ENCODE peak calls at places on chromosomes 4 and X, in four cellular contexts. One of them, this sample, is unnamed.

GRCh38 chr4:7338876-7339623 is 95.7 kb downstream of the PSAPL1 start:
- DNase-seq in pancreas: no peak
- DNase-seq in nephron progenitor cell: no peak
- DNase-seq in stimulated activated CD4-positive, alpha-beta T cell treated with anti-CD3 and anti-CD28 coated beads, Interleukin-4, amount 100 ng/mL, for 1 hour: no peak
- DNase-seq in this sample: no peak

GRCh38 chrX:131677655-131678628 is 134.1 kb downstream of the OR13H1 start:
- DNase-seq in pancreas: peak
- DNase-seq in nephron progenitor cell: peak
- DNase-seq in stimulated activated CD4-positive, alpha-beta T cell treated with anti-CD3 and anti-CD28 coated beads, Interleukin-4, amount 100 ng/mL, for 1 hour: peak
- DNase-seq in this sample: peak

GRCh38 chr4:34178476-34178875 is 2065.8 kb downstream of the ARAP2 start:
- DNase-seq in pancreas: no peak
- DNase-seq in nephron progenitor cell: no peak
- DNase-seq in stimulated activated CD4-positive, alpha-beta T cell treated with anti-CD3 and anti-CD28 coated beads, Interleukin-4, amount 100 ng/mL, for 1 hour: no peak
- DNase-seq in this sample: no peak

GRCh38 chrX:314049-314448 is 4.5 kb downstream of the GTPBP6 start:
- DNase-seq in pancreas: no peak
- DNase-seq in nephron progenitor cell: no peak
- DNase-seq in stimulated activated CD4-positive, alpha-beta T cell treated with anti-CD3 and anti-CD28 coated beads, Interleukin-4, amount 100 ng/mL, for 1 hour: no peak
- DNase-seq in this sample: no peak

GRCh38 chrX:13398073-13398823 is 78.4 kb upstream of the ATXN3L start:
- DNase-seq in pancreas: no peak
- DNase-seq in nephron progenitor cell: no peak
- DNase-seq in stimulated activated CD4-positive, alpha-beta T cell treated with anti-CD3 and anti-CD28 coated beads, Interleukin-4, amount 100 ng/mL, for 1 hour: no peak
- DNase-seq in this sample: no peak

GRCh38 chr4:65669008-65669971 is 999 bp downstream of the EPHA5 start:
- DNase-seq in pancreas: no peak
- DNase-seq in nephron progenitor cell: peak
- DNase-seq in stimulated activated CD4-positive, alpha-beta T cell treated with anti-CD3 and anti-CD28 coated beads, Interleukin-4, amount 100 ng/mL, for 1 hour: no peak
- DNase-seq in this sample: no peak

GRCh38 chr4:88616275-88616996 is 24.2 kb downstream of the HERC3 start:
- DNase-seq in pancreas: no peak
- DNase-seq in nephron progenitor cell: no peak
- DNase-seq in stimulated activated CD4-positive, alpha-beta T cell treated with anti-CD3 and anti-CD28 coated beads, Interleukin-4, amount 100 ng/mL, for 1 hour: no peak
- DNase-seq in this sample: no peak

GRCh38 chrX:151722241-151722846 is 6.5 kb downstream of the FATE1 start:
- DNase-seq in pancreas: peak
- DNase-seq in nephron progenitor cell: peak
- DNase-seq in stimulated activated CD4-positive, alpha-beta T cell treated with anti-CD3 and anti-CD28 coated beads, Interleukin-4, amount 100 ng/mL, for 1 hour: no peak
- DNase-seq in this sample: no peak

GRCh38 chr4:48635310-48635709 is 144.8 kb downstream of the FRYL start:
- DNase-seq in pancreas: no peak
- DNase-seq in nephron progenitor cell: no peak
- DNase-seq in stimulated activated CD4-positive, alpha-beta T cell treated with anti-CD3 and anti-CD28 coated beads, Interleukin-4, amount 100 ng/mL, for 1 hour: peak
- DNase-seq in this sample: no peak

GRCh38 chr4:4950891-4951290 is 68.4 kb downstream of the CYTL1 start:
- DNase-seq in pancreas: no peak
- DNase-seq in nephron progenitor cell: no peak
- DNase-seq in stimulated activated CD4-positive, alpha-beta T cell treated with anti-CD3 and anti-CD28 coated beads, Interleukin-4, amount 100 ng/mL, for 1 hour: no peak
- DNase-seq in this sample: no peak

GRCh38 chrX:39819921-39820849 is 277.6 kb downstream of the BCOR start:
- DNase-seq in pancreas: no peak
- DNase-seq in nephron progenitor cell: peak
- DNase-seq in stimulated activated CD4-positive, alpha-beta T cell treated with anti-CD3 and anti-CD28 coated beads, Interleukin-4, amount 100 ng/mL, for 1 hour: peak
- DNase-seq in this sample: no peak

GRCh38 chr4:74624351-74625151 is 169.8 kb downstream of the BTC start:
- DNase-seq in pancreas: no peak
- DNase-seq in nephron progenitor cell: no peak
- DNase-seq in stimulated activated CD4-positive, alpha-beta T cell treated with anti-CD3 and anti-CD28 coated beads, Interleukin-4, amount 100 ng/mL, for 1 hour: no peak
- DNase-seq in this sample: no peak

GRCh38 chr4:153792893-153793227 is 4.0 kb upstream of the SFRP2 start:
- DNase-seq in pancreas: no peak
- DNase-seq in nephron progenitor cell: no peak
- DNase-seq in stimulated activated CD4-positive, alpha-beta T cell treated with anti-CD3 and anti-CD28 coated beads, Interleukin-4, amount 100 ng/mL, for 1 hour: no peak
- DNase-seq in this sample: no peak

GRCh38 chr4:148445071-148445902 is 3.1 kb upstream of the NR3C2 start:
- DNase-seq in pancreas: peak
- DNase-seq in nephron progenitor cell: peak
- DNase-seq in stimulated activated CD4-positive, alpha-beta T cell treated with anti-CD3 and anti-CD28 coated beads, Interleukin-4, amount 100 ng/mL, for 1 hour: peak
- DNase-seq in this sample: peak

GRCh38 chr4:1683371-1683902 is 676 bp downstream of the FAM53A start:
- DNase-seq in pancreas: no peak
- DNase-seq in nephron progenitor cell: no peak
- DNase-seq in stimulated activated CD4-positive, alpha-beta T cell treated with anti-CD3 and anti-CD28 coated beads, Interleukin-4, amount 100 ng/mL, for 1 hour: no peak
- DNase-seq in this sample: peak

GRCh38 chr4:188918787-188919186 is 779.5 kb downstream of the TRIML1 start:
- DNase-seq in pancreas: no peak
- DNase-seq in nephron progenitor cell: no peak
- DNase-seq in stimulated activated CD4-positive, alpha-beta T cell treated with anti-CD3 and anti-CD28 coated beads, Interleukin-4, amount 100 ng/mL, for 1 hour: no peak
- DNase-seq in this sample: no peak

GRCh38 chr4:110449947-110450346 is 26.0 kb upstream of the ENPEP start:
- DNase-seq in pancreas: no peak
- DNase-seq in nephron progenitor cell: no peak
- DNase-seq in stimulated activated CD4-positive, alpha-beta T cell treated with anti-CD3 and anti-CD28 coated beads, Interleukin-4, amount 100 ng/mL, for 1 hour: no peak
- DNase-seq in this sample: no peak

GRCh38 chrX:3326721-3327120 is 19.7 kb downstream of the MXRA5 start:
- DNase-seq in pancreas: no peak
- DNase-seq in nephron progenitor cell: no peak
- DNase-seq in stimulated activated CD4-positive, alpha-beta T cell treated with anti-CD3 and anti-CD28 coated beads, Interleukin-4, amount 100 ng/mL, for 1 hour: no peak
- DNase-seq in this sample: no peak

GRCh38 chr4:761086-761485 is 55.5 kb downstream of the PCGF3 start:
- DNase-seq in pancreas: peak
- DNase-seq in nephron progenitor cell: no peak
- DNase-seq in stimulated activated CD4-positive, alpha-beta T cell treated with anti-CD3 and anti-CD28 coated beads, Interleukin-4, amount 100 ng/mL, for 1 hour: no peak
- DNase-seq in this sample: no peak